ENCODE peak calls at places on chromosomes 2 and 18, in ten cellular contexts. F is transverse colon, P is stomach, C is H1, L is Panc1, B is endothelial cell of umbilical vein, S is spleen, H is GM23338, E is upper lobe of left lung, U is HCT116. R is an unnamed sample.

GRCh38 chr2:150133623-150134022 is 353.8 kb downstream of the RND3 start:
- DNase-seq in H (no peak), C (no peak), L (peak), S (no peak), U (peak), P (no peak), E (no peak), F (no peak), B (peak), R (no peak)

GRCh38 chr2:230664128-230664527 is 48.5 kb upstream of the CAB39 start:
- DNase-seq in C (no peak), S (no peak), U (no peak), H (no peak), E (peak), P (no peak), B (no peak), F (no peak), L (no peak), R (no peak)

GRCh38 chr2:75226617-75227016 is 27.3 kb upstream of the TACR1 start:
- DNase-seq in C (no peak), E (no peak), H (no peak), S (no peak), P (no peak), U (no peak), B (no peak), L (no peak), F (no peak), R (no peak)

GRCh38 chr18:33169218-33169617 is 271.3 kb downstream of the CCDC178 start:
- DNase-seq in L (no peak), H (no peak), P (no peak), S (no peak), E (no peak), F (no peak), B (no peak), U (no peak), C (no peak), R (no peak)

GRCh38 chr18:2143666-2144065 is 427.6 kb downstream of the METTL4 start:
- DNase-seq in P (no peak), L (no peak), E (no peak), B (no peak), F (no peak), H (no peak), S (no peak), C (no peak), U (no peak), R (no peak)

GRCh38 chr2:210370562-210370961 is 55.6 kb upstream of the MYL1 start:
- DNase-seq in B (no peak), U (no peak), E (no peak), S (no peak), C (no peak), H (no peak), L (no peak), F (no peak), P (no peak), R (no peak)

GRCh38 chr2:175003875-175004729 is 1.1 kb downstream of the CHN1 start:
- DNase-seq in F (no peak), E (no peak), U (no peak), P (no peak), L (no peak), C (no peak), B (peak), H (peak), S (no peak), R (no peak)

GRCh38 chr18:42229211-42230210 is 274.5 kb downstream of the PIK3C3 start:
- DNase-seq in H (no peak), S (no peak), P (no peak), C (no peak), L (no peak), B (no peak), U (no peak), E (no peak), F (no peak), R (no peak)

GRCh38 chr2:63861220-63861822 is 19.6 kb downstream of the UGP2 start:
- DNase-seq in E (peak), S (no peak), B (peak), P (peak), H (peak), C (no peak), U (peak), L (no peak), F (peak), R (no peak)

GRCh38 chr2:224142397-224143312 is 103.6 kb upstream of the SERPINE2 start:
- DNase-seq in H (no peak), B (peak), F (no peak), S (no peak), U (no peak), C (no peak), L (no peak), P (no peak), E (no peak), R (no peak)

GRCh38 chr2:218814540-218815243 is 16.9 kb downstream of the PRKAG3 start:
- DNase-seq in S (peak), H (no peak), E (no peak), P (no peak), B (no peak), L (no peak), C (no peak), U (no peak), F (peak), R (no peak)

GRCh38 chr18:58484989-58485962 is 143.6 kb downstream of the ALPK2 start:
- DNase-seq in H (peak), C (no peak), U (no peak), E (no peak), L (no peak), F (peak), B (no peak), S (no peak), P (no peak), R (no peak)

GRCh38 chr2:46495347-46496030 is 16.1 kb downstream of the TMEM247 start:
- DNase-seq in P (no peak), L (no peak), H (no peak), B (no peak), E (no peak), U (no peak), S (no peak), F (no peak), C (no peak), R (no peak)

GRCh38 chr18:49904871-49905555 is 91.7 kb upstream of the ACAA2 start:
- DNase-seq in L (no peak), U (no peak), S (no peak), C (no peak), B (no peak), F (no peak), E (no peak), P (no peak), H (no peak), R (no peak)

GRCh38 chr2:63226297-63226696 is 175.7 kb downstream of the OTX1 start:
- DNase-seq in B (no peak), L (no peak), S (no peak), H (no peak), C (no peak), U (no peak), P (no peak), F (no peak), E (no peak), R (no peak)

GRCh38 chr2:119222863-119223520 is 642 bp upstream of the STEAP3 start:
- DNase-seq in U (no peak), B (no peak), S (no peak), H (peak), C (no peak), P (no peak), E (no peak), L (no peak), F (no peak), R (no peak)
- H3K4me3 ChIP-seq in U (peak), B (no peak), S (peak), H (peak), C (peak), P (peak), E (no peak), L (peak), F (peak), R (peak)

GRCh38 chr2:240960309-240960962 is 38.0 kb upstream of the SNED1 start:
- DNase-seq in H (no peak), E (peak), F (no peak), C (no peak), U (no peak), B (peak), P (peak), L (no peak), S (peak), R (peak)

GRCh38 chr2:240957656-240958365 is 40.6 kb upstream of the SNED1 start:
- DNase-seq in S (no peak), H (no peak), L (no peak), B (no peak), U (no peak), E (peak), P (peak), F (no peak), C (no peak), R (peak)

GRCh38 chr2:240959941-240960308 is 38.5 kb upstream of the SNED1 start:
- DNase-seq in U (no peak), L (no peak), P (peak), F (no peak), C (no peak), E (no peak), S (no peak), B (no peak), H (no peak), R (peak)

GRCh38 chr2:240958366-240959213 is 39.8 kb upstream of the SNED1 start:
- DNase-seq in E (no peak), L (no peak), B (no peak), F (no peak), S (peak), U (no peak), C (no peak), P (peak), H (no peak), R (peak)

DNA sequence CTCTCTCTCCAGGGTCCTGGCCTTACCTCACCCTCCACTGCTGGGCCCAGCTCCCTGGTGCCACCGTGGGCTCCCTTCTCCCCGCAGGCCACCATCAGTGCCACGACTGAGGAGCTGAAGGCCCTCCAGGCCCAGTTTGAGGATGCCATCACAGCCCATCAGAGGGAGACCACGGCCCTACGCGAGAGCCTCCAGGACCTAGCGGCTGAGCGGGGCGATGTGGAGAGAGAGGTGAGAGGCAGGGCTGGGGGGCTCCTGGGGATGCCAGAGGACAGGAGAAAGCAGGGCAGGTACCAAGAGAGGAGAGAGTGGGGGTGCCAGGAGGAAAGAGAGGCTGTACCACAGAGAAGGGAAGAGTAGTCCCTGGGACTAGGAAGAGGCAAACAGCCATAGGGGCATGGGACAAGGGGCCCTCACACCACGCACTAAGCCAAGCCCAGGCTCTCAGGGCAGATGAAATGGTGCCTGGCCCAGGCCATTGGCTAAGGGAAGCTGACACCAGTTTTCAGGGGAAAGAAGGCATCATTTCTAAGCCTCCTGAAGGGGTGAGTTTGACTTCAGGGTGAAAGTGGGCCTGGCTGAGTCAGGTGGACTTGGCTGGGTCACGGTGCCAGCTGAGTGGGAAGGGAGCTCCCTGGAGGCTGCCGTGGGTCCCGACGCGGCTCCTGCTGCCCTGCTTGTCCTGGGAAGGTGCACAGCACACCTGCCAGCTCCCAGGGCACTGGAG is 39.0 kb upstream of the SNED1 start:
- DNase-seq in E (no peak), P (peak), U (no peak), F (no peak), B (no peak), L (no peak), H (no peak), S (peak), C (no peak), R (peak)
- TF ChIP-seq POLR2AphosphoS5 in E (no peak), P (no peak), U (no peak), F (no peak), B (no peak), L (no peak), H (no peak), S (no peak), C (no peak), R (no peak)

GRCh38 chr2:42142476-42143184 is 26.5 kb upstream of the EML4 start:
- DNase-seq in B (no peak), S (no peak), U (no peak), C (no peak), P (no peak), E (peak), F (no peak), L (no peak), H (no peak), R (no peak)
- H3K4me3 ChIP-seq in B (peak), S (no peak), U (no peak), C (no peak), P (no peak), E (no peak), F (no peak), L (peak), H (peak), R (no peak)

GRCh38 chr18:74724186-74724585 is 126.5 kb downstream of the ZNF407 start:
- DNase-seq in B (no peak), H (no peak), E (no peak), L (no peak), C (no peak), S (no peak), P (no peak), U (no peak), F (no peak), R (no peak)

GRCh38 chr18:74718312-74718711 is 120.6 kb downstream of the ZNF407 start:
- DNase-seq in L (no peak), S (no peak), C (peak), E (no peak), P (no peak), H (peak), U (no peak), F (no peak), B (no peak), R (no peak)

GRCh38 chr18:74725690-74726089 is 128.0 kb downstream of the ZNF407 start:
- DNase-seq in P (no peak), L (no peak), U (no peak), F (no peak), H (no peak), E (no peak), C (no peak), S (no peak), B (no peak), R (no peak)

DNA sequence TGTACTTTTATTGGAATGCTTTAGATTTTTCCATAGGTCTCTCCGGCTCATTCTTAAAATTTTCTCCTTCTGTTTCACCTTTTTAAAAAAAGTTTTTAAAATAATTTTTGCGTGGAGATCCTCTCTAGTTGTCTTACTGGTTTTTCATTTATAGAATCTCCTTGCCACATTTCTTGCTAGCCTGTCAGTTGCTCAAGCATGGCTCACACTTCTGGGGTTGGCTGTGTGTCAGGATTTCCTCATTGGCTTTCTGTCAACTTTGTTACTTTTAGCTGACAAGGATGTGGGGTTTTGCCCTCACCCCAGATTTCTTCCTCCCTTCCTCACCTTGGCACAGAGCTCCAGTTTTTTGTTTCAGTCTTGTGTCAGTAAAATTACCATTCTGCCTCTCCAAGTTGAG is 124.6 kb downstream of the ZNF407 start:
- DNase-seq in H (no peak), F (no peak), P (no peak), U (no peak), B (peak), C (no peak), E (peak), L (no peak), S (no peak), R (no peak)
- TF ChIP-seq POLR2AphosphoS5 in H (no peak), F (no peak), P (no peak), U (no peak), B (no peak), C (no peak), E (no peak), L (no peak), S (no peak), R (no peak)

GRCh38 chr2:238106339-238106697 is 6.2 kb downstream of the ESPNL start:
- DNase-seq in C (no peak), E (no peak), L (no peak), P (no peak), F (peak), H (peak), S (no peak), B (no peak), U (no peak), R (no peak)

GRCh38 chr2:238108423-238109201 is 8.5 kb downstream of the ESPNL start:
- DNase-seq in L (no peak), P (no peak), H (peak), S (peak), U (no peak), F (peak), B (no peak), C (no peak), E (no peak), R (no peak)

GRCh38 chr2:238105506-238106338 is 5.6 kb downstream of the ESPNL start:
- DNase-seq in E (no peak), L (no peak), P (no peak), U (no peak), C (no peak), F (peak), B (no peak), H (no peak), S (peak), R (no peak)

GRCh38 chr2:238106698-238107524 is 6.8 kb downstream of the ESPNL start:
- DNase-seq in L (no peak), B (no peak), C (no peak), U (no peak), S (peak), E (no peak), P (peak), H (peak), F (peak), R (no peak)

GRCh38 chr2:238107525-238108422 is 7.6 kb downstream of the ESPNL start:
- DNase-seq in L (no peak), E (no peak), F (peak), B (no peak), C (no peak), S (peak), U (no peak), P (no peak), H (no peak), R (peak)
- H3K4me3 ChIP-seq in L (peak), E (no peak), F (no peak), B (no peak), C (no peak), S (peak), U (no peak), P (peak), H (no peak), R (peak)

GRCh38 chr2:43960921-43961320 is 34.9 kb downstream of the LRPPRC start:
- DNase-seq in H (no peak), P (no peak), B (no peak), L (no peak), F (no peak), S (no peak), E (no peak), U (no peak), C (no peak), R (no peak)

DNA sequence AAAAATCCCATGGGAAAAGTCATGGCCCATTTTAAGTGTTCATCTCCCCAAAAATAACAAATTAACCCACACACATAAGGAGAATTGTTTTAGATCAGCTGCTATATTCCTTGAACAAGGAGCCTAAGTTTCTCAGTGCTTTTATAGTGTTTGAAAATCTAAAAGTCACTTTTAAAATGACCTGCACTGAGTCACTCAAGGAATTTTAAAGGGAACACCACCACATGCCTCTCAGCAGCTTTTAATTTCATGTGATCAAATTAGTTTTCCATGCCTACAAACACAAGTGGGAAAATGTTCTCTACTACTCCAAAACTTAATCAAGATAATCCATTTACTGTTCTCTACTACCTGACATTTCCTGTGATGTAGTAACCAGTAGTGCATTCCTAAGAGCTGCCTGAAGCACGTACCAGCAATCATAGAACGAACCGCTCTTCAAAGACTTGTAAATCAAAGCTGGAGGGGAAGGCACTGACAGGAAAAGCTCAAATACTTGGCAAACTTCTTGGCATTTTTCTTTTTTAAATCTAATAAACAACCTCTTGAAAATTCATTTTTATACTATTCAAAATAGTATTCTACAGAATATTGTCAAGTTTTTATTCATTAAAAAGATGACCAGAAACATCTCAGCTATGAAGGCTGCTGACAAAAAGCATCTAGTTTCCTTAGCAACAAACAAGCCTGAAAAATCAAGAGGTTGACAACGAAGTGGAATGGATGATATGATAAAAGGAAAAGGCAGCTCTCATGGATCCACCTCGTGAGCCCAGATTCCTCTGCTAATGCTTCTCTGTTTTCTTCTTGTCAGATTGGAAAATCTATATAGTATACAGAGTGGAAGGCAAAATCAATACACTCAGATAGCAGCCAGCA is 37.2 kb downstream of the LRPPRC start:
- DNase-seq in F (no peak), P (no peak), B (no peak), H (no peak), U (no peak), E (no peak), S (no peak), L (no peak), C (no peak), R (no peak)
- TF ChIP-seq POLR2AphosphoS5 in F (no peak), P (no peak), B (no peak), H (no peak), U (no peak), E (no peak), S (no peak), L (no peak), C (no peak), R (no peak)

DNA sequence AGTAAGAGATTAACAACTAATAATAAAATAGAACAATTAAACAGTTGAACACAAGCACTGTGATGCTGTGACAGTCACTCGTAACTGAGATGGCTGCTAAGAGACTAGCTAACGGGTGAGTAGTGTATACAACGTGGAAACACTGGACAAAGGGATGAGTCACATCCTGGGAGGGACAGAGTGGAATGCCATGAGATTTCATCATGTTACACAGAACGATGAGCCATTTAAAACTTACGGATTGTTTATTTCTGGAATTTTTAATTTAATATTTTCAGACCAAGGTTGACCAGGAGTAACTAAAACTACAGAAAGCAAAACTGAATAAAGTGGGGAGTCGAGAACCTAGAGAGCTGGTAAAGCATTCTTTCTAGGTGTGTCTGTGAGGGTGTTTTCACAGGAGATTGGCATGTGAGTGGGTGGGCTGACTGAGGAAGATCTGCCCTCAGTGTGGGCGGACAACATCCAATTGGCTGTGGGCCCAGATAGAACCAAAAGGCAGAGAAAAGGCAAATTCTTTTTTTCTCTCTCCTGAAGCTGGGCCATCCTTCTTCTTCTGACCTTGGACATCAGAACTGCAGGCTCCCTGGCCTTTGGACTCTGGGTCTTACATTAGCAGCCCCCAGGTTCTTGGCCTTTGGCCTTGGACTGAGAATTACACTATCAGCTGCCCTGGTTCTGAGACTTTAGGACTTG is 14.6 kb downstream of the TMSB10 start:
- DNase-seq in P (no peak), F (peak), B (peak), U (peak), S (no peak), L (peak), C (no peak), H (no peak), E (peak), R (peak)
- H3K4me3 ChIP-seq in P (no peak), F (no peak), B (peak), U (peak), S (peak), L (peak), C (no peak), H (no peak), E (no peak), R (peak)

GRCh38 chr2:183037660-183038340 is 457 bp downstream of the NCKAP1 start:
- DNase-seq in B (no peak), E (no peak), H (peak), S (no peak), F (peak), P (no peak), C (no peak), U (no peak), L (no peak), R (peak)
- TF ChIP-seq POLR2AphosphoS5 in B (no peak), E (peak), H (no peak), S (no peak), F (no peak), P (no peak), C (no peak), U (peak), L (no peak), R (no peak)

R was measured in breast epithelium.